ENCODE peak calls at places on chromosomes 1 and 21, in ten cellular contexts. L is DND-41; T is mesenchymal stem cell; I is fibroblast of lung; O is right cardiac atrium; M is astrocyte; E is ovary; S is spleen; U is CD4-positive, CD25-positive, alpha-beta regulatory T cell; F is CD8-positive, alpha-beta T cell. Y is an unnamed sample. For H3K4me1, the result is how much of the 10 kb centered on the place peaks cover.

GRCh38 chr1:81371864-81372263 is 428.9 kb upstream of the ADGRL2 start:
- DNase-seq in U (no peak), I (no peak), L (no peak), S (no peak), M (no peak), F (no peak), O (no peak), T (no peak), E (no peak), Y (no peak)

GRCh38 chr1:220767312-220768126 is 19.2 kb upstream of the MTARC1 start:
- DNase-seq in O (peak), U (no peak), F (no peak), M (no peak), T (peak), E (no peak), S (no peak), L (no peak), I (no peak), Y (no peak)

GRCh38 chr1:70140894-70141293 is 64.5 kb downstream of the LRRC40 start:
- DNase-seq in O (no peak), L (no peak), I (peak), E (no peak), F (no peak), U (no peak), T (peak), S (no peak), M (peak), Y (no peak)

GRCh38 chr1:100362821-100363466 is 10.6 kb downstream of the CDC14A start:
- DNase-seq in U (no peak), F (no peak), E (no peak), T (no peak), L (no peak), S (no peak), M (peak), I (peak), O (no peak), Y (no peak)

GRCh38 chr1:38840281-38840680 is 19.3 kb downstream of the RRAGC start:
- DNase-seq in E (no peak), S (no peak), F (no peak), M (no peak), I (no peak), U (no peak), O (no peak), L (no peak), T (no peak), Y (no peak)

GRCh38 chr1:241447056-241447649 is 72.4 kb downstream of the FH start:
- DNase-seq in E (no peak), F (no peak), T (peak), M (no peak), I (no peak), U (no peak), L (no peak), S (no peak), O (no peak), Y (no peak)

GRCh38 chr1:84379128-84379527 is 19.2 kb upstream of the DNASE2B start:
- DNase-seq in I (peak), S (no peak), L (no peak), M (peak), E (no peak), U (no peak), O (no peak), F (no peak), T (peak), Y (no peak)

GRCh38 chr1:13469343-13469742 is 44.5 kb downstream of the LRRC38 start:
- DNase-seq in O (no peak), T (no peak), F (no peak), U (no peak), L (peak), I (no peak), E (no peak), S (no peak), M (no peak), Y (no peak)

GRCh38 chr1:78797108-78797781 is 147.6 kb downstream of the IFI44 start:
- DNase-seq in L (no peak), U (no peak), I (no peak), F (no peak), M (no peak), S (no peak), O (no peak), E (no peak), T (no peak), Y (no peak)

GRCh38 chr1:208747979-208748378 is 503.8 kb upstream of the PLXNA2 start:
- DNase-seq in S (no peak), F (no peak), M (no peak), U (no peak), L (no peak), E (no peak), I (no peak), O (no peak), T (no peak), Y (no peak)

GRCh38 chr1:2003564-2004131 is at the start of gene CFAP74:
- DNase-seq in S (no peak), E (no peak), I (peak), T (peak), F (no peak), O (peak), M (peak), L (no peak), U (no peak), Y (no peak)

GRCh38 chr1:8202182-8202905 is 115.6 kb upstream of the SLC45A1 start:
- DNase-seq in E (peak), F (no peak), I (peak), O (peak), L (no peak), U (no peak), T (peak), M (peak), S (peak), Y (no peak)

GRCh38 chr1:201254625-201255469 is 28.5 kb upstream of the PKP1 start:
- DNase-seq in L (peak), F (peak), U (peak), T (peak), S (peak), E (no peak), O (peak), I (no peak), M (no peak), Y (peak)

GRCh38 chr1:167427843-167428242 is 90.5 kb downstream of the CD247 start:
- DNase-seq in I (no peak), U (no peak), O (no peak), S (no peak), M (no peak), F (no peak), E (no peak), L (no peak), T (no peak), Y (no peak)

GRCh38 chr1:1627261-1627841 is 4.6 kb upstream of the MMP23B start:
- DNase-seq in I (no peak), E (peak), L (no peak), T (no peak), O (peak), S (peak), U (no peak), F (no peak), M (no peak), Y (no peak)

GRCh38 chr1:81802601-81803422 is 2.1 kb downstream of the ADGRL2 start:
- DNase-seq in U (no peak), M (peak), O (peak), E (peak), F (no peak), T (peak), L (no peak), S (peak), I (peak), Y (no peak)

GRCh38 chr21:35349378-35350080 is 300.4 kb upstream of the RUNX1 start:
- DNase-seq in F (no peak), L (no peak), E (no peak), S (no peak), I (peak), U (no peak), T (no peak), M (peak), O (no peak), Y (no peak)

GRCh38 chr1:8858888-8859706 is 19.4 kb downstream of the ENO1 start:
- DNase-seq in I (peak), E (no peak), T (peak), O (no peak), S (no peak), M (no peak), F (no peak), L (peak), U (peak), Y (peak)

GRCh38 chr1:62285984-62286481 is 33.2 kb downstream of the KANK4 start:
- DNase-seq in U (no peak), M (no peak), E (no peak), S (peak), T (no peak), L (no peak), I (no peak), O (no peak), F (no peak), Y (no peak)

GRCh38 chr1:44696789-44697188 is 22.3 kb downstream of the ARMH1 start:
- DNase-seq in I (no peak), F (peak), U (no peak), M (no peak), E (no peak), O (no peak), L (no peak), S (peak), T (no peak), Y (no peak)

GRCh38 chr21:20272791-20273362 is 725.3 kb upstream of the NCAM2 start:
- DNase-seq in L (no peak), T (no peak), M (no peak), E (no peak), F (no peak), O (no peak), S (no peak), U (no peak), I (no peak), Y (no peak)

GRCh38 chr1:153174624-153175023 is 23.9 kb upstream of the SPRR2G start:
- DNase-seq in I (no peak), E (no peak), T (no peak), O (no peak), L (no peak), U (no peak), F (no peak), M (no peak), S (no peak), Y (no peak)

GRCh38 chr1:4084053-4084431 is 184.0 kb upstream of the C1orf174 start:
- DNase-seq in L (no peak), U (no peak), T (no peak), I (no peak), O (no peak), M (no peak), S (no peak), E (no peak), F (no peak), Y (no peak)

GRCh38 chr1:48302652-48303051 is 80.1 kb downstream of the SLC5A9 start:
- DNase-seq in E (no peak), F (no peak), U (no peak), T (no peak), M (no peak), I (no peak), O (no peak), S (no peak), L (no peak), Y (no peak)

GRCh38 chr1:91761303-91761721 is 124.6 kb downstream of the TGFBR3 start:
- DNase-seq in T (no peak), I (no peak), F (no peak), E (no peak), U (no peak), O (no peak), M (no peak), S (no peak), L (no peak), Y (no peak)

GRCh38 chr1:78045850-78046778 is at the start of gene GIPC2:
- DNase-seq in S (peak), I (peak), T (peak), U (no peak), O (peak), F (no peak), M (peak), L (no peak), E (peak), Y (peak)

GRCh38 chr1:31788825-31789256 is 24.7 kb upstream of the ADGRB2 start:
- DNase-seq in M (peak), E (no peak), T (peak), I (peak), F (no peak), L (no peak), U (no peak), S (no peak), O (no peak), Y (peak)

GRCh38 chr1:206461602-206462455 is 8.4 kb upstream of the IKBKE start:
- DNase-seq in L (peak), S (peak), T (peak), F (peak), E (peak), U (peak), I (peak), O (peak), M (no peak), Y (peak)

GRCh38 chr1:36157115-36157903 is 1.3 kb downstream of the MAP7D1 start:
- DNase-seq in U (no peak), L (peak), F (no peak), T (peak), I (peak), M (no peak), E (no peak), S (no peak), O (no peak), Y (no peak)

GRCh38 chr1:160748182-160748876 is 9.3 kb downstream of the SLAMF7 start:
- DNase-seq in T (no peak), O (no peak), F (no peak), M (no peak), U (no peak), E (no peak), S (no peak), L (no peak), I (peak), Y (no peak)

GRCh38 chr1:168202941-168203654 is 22.7 kb upstream of the SFT2D2 start:
- DNase-seq in O (no peak), U (no peak), I (peak), S (no peak), M (peak), F (no peak), E (no peak), L (no peak), T (peak), Y (no peak)

GRCh38 chr1:11295905-11296304 is 22.9 kb downstream of the UBIAD1 start:
- DNase-seq in T (no peak), M (no peak), U (no peak), S (no peak), F (no peak), I (no peak), E (no peak), L (no peak), O (no peak), Y (no peak)

GRCh38 chr21:39705849-39706248 is 39.1 kb upstream of the IGSF5 start:
- DNase-seq in S (no peak), F (no peak), L (no peak), O (no peak), T (peak), E (no peak), M (no peak), I (no peak), U (no peak), Y (no peak)

GRCh38 chr1:25099343-25099951 is 132.9 kb downstream of the SYF2 start:
- DNase-seq in O (no peak), I (peak), T (peak), U (no peak), E (no peak), S (peak), F (peak), L (peak), M (no peak), Y (no peak)

GRCh38 chr1:97943354-97943753 is 22.5 kb upstream of the DPYD start:
- DNase-seq in E (no peak), S (no peak), F (no peak), O (peak), T (no peak), U (no peak), M (peak), L (no peak), I (peak), Y (no peak)

GRCh38 chr1:23742670-23743286 is 493 bp upstream of the ELOA start:
- DNase-seq in M (no peak), T (peak), F (peak), L (no peak), O (peak), U (no peak), S (no peak), E (peak), I (peak), Y (no peak)

GRCh38 chr1:241632987-241633386 is 7.2 kb downstream of the CHML start:
- DNase-seq in O (no peak), F (no peak), I (no peak), L (no peak), E (no peak), M (no peak), S (no peak), U (no peak), T (no peak), Y (no peak)

GRCh38 chr1:19313636-19313959 is 1.5 kb downstream of the SLC66A1 start:
- DNase-seq in U (no peak), L (no peak), I (no peak), T (no peak), O (no peak), F (no peak), E (no peak), S (no peak), M (no peak), Y (no peak)
- H3K27ac ChIP-seq in U (no peak), L (no peak), I (no peak), T (no peak), O (no peak), F (no peak), E (no peak), S (no peak), M (no peak), Y (no peak)

GRCh38 chr21:45103966-45104520 is 29.7 kb downstream of the ADARB1 start:
- DNase-seq in L (no peak), F (no peak), T (no peak), M (no peak), E (no peak), S (no peak), I (no peak), O (no peak), U (no peak), Y (no peak)
- H3K4me3 ChIP-seq in L (no peak), F (no peak), T (no peak), M (no peak), E (no peak), S (peak), I (no peak), O (no peak), U (no peak), Y (no peak)

GRCh38 chr1:226627924-226628623 is 79.5 kb downstream of the STUM start:
- DNase-seq in T (no peak), M (no peak), L (no peak), U (no peak), O (no peak), S (peak), E (peak), I (no peak), F (no peak), Y (peak)
- H3K4me1 ChIP-seq in T (under half), M (under half), L (under half), U (under half), O (under half), S (under half), E (under half), I (under half), F (under half), Y (under half)

GRCh38 chr1:151514366-151514765 is 3.2 kb downstream of the CGN start:
- DNase-seq in L (no peak), E (no peak), F (no peak), U (no peak), S (no peak), M (no peak), T (no peak), O (no peak), I (no peak), Y (no peak)
- H3K27ac ChIP-seq in L (no peak), E (no peak), F (no peak), U (no peak), S (no peak), M (no peak), T (no peak), O (no peak), I (no peak), Y (no peak)

GRCh38 chr1:89286549-89287181 is 14.0 kb upstream of the GBP5 start:
- DNase-seq in M (no peak), S (no peak), U (no peak), L (peak), I (no peak), F (no peak), E (no peak), O (no peak), T (no peak), Y (no peak)
- H3K4me3 ChIP-seq in M (no peak), S (peak), U (peak), L (peak), I (no peak), F (peak), E (no peak), O (peak), T (peak), Y (peak)

GRCh38 chr1:66374561-66375111 is 159.3 kb upstream of the SGIP1 start:
- DNase-seq in E (no peak), L (no peak), S (no peak), T (peak), O (no peak), F (no peak), I (peak), U (no peak), M (peak), Y (peak)

GRCh38 chr1:66371233-66372005 is 162.5 kb upstream of the SGIP1 start:
- DNase-seq in I (peak), M (peak), T (peak), L (no peak), O (no peak), U (no peak), F (no peak), S (no peak), E (no peak), Y (no peak)

GRCh38 chr1:66374148-66374547 is 159.8 kb upstream of the SGIP1 start:
- DNase-seq in U (no peak), O (no peak), I (no peak), M (no peak), T (no peak), L (no peak), E (no peak), S (no peak), F (no peak), Y (no peak)

GRCh38 chr1:66372522-66373071 is 161.4 kb upstream of the SGIP1 start:
- DNase-seq in F (no peak), U (no peak), O (no peak), I (no peak), S (no peak), M (no peak), E (no peak), L (no peak), T (no peak), Y (no peak)

GRCh38 chr1:66373072-66373685 is 160.8 kb upstream of the SGIP1 start:
- DNase-seq in O (no peak), U (no peak), I (no peak), F (no peak), M (no peak), T (no peak), L (no peak), E (no peak), S (no peak), Y (no peak)
- H3K4me1 ChIP-seq in O (under half), U (half or more), I (under half), F (under half), M (under half), T (under half), L (under half), E (under half), S (half or more), Y (half or more)

DNA sequence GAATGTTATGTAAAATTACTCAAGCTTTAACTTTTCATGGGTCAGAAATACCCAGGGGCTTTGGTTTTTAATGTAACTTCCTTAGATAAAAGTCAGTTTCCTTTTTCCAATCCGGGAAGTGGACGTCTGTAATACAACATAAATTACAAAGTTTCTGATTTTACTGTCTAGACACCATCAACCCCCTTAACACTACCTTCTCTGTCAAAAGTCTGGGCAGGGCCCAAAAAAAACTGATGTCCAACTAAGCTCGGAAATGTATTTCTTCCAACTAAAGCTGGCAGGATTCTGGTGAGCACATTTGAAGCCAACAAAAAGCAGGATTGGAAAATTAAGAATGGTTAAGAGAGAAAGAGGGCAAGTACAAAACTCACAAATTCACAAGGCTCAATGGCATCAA is 24.4 kb downstream of the DDAH1 start:
- DNase-seq in U (no peak), E (no peak), L (no peak), I (no peak), F (no peak), T (no peak), O (no peak), M (no peak), S (no peak), Y (no peak)
- H3K27ac ChIP-seq in U (no peak), E (no peak), L (no peak), I (peak), F (no peak), T (no peak), O (no peak), M (no peak), S (no peak), Y (no peak)